ENCODE peak calls at places on chromosomes 3 and 15, in six cellular contexts. V is brain microvascular endothelial cell; Z is Panc1; D is CD8-positive, alpha-beta T cell; N is fibroblast of lung; M is upper lobe of right lung. U is an unnamed sample.

GRCh38 chr3:123284399-123285010 is 82.8 kb downstream of the SEC22A start:
- DNase-seq in M (no peak), V (no peak), D (no peak), Z (no peak), N (no peak), U (no peak)

GRCh38 chr3:158103131-158103955 is 2.9 kb downstream of the SHOX2 start:
- DNase-seq in D (no peak), V (no peak), Z (no peak), M (peak; percentile 61), N (no peak), U (peak; percentile 73)

GRCh38 chr15:72796515-72797337 is 13.2 kb upstream of the ADPGK start:
- DNase-seq in V (no peak), N (peak; percentile 25), Z (no peak), M (peak; percentile 82), D (peak; percentile 30), U (no peak)

GRCh38 chr3:88369337-88369736 is 219.6 kb downstream of the C3orf38 start:
- DNase-seq in N (no peak), M (no peak), Z (no peak), D (no peak), V (no peak), U (no peak)

GRCh38 chr15:23642413-23643044 is 5.1 kb downstream of the MAGEL2 start:
- DNase-seq in N (peak; percentile 41), V (peak; percentile 10), Z (peak; percentile 18), M (peak; percentile 71), D (peak; percentile 7), U (no peak)

GRCh38 chr15:48096355-48096786 is 24.4 kb upstream of the SLC24A5 start:
- DNase-seq in M (no peak), N (peak; percentile 6), V (no peak), Z (no peak), D (no peak), U (no peak)

GRCh38 chr3:188049890-188050530 is 103.9 kb upstream of the LPP start:
- DNase-seq in V (no peak), N (no peak), Z (no peak), D (peak; percentile 21), M (no peak), U (no peak)

GRCh38 chr3:152328841-152329240 is 60.1 kb downstream of the MBNL1 start:
- DNase-seq in M (no peak), D (no peak), Z (peak; percentile 71), V (peak; percentile 45), N (peak; percentile 90), U (no peak)

GRCh38 chr3:191412764-191413163 is 48.2 kb upstream of the PYDC2 start:
- DNase-seq in D (no peak), M (no peak), Z (no peak), V (peak; percentile 91), N (peak; percentile 92), U (no peak)

GRCh38 chr3:99875925-99876781 is 58.5 kb downstream of the CMSS1 start:
- DNase-seq in Z (no peak), D (peak; percentile 52), V (peak; percentile 75), M (peak; percentile 91), N (peak; percentile 79), U (peak; percentile 89)

GRCh38 chr3:142586803-142587406 is 8.4 kb upstream of the ATR start:
- DNase-seq in D (no peak), N (peak; percentile 72), V (peak; percentile 71), M (no peak), Z (peak; percentile 87), U (no peak)

GRCh38 chr15:74642328-74642723 is 26.7 kb downstream of the CLK3 start:
- DNase-seq in V (no peak), N (no peak), D (no peak), M (no peak), Z (no peak), U (no peak)

GRCh38 chr3:24773798-24774197 is 279.1 kb upstream of the THRB start:
- DNase-seq in Z (peak; percentile 24), V (peak; percentile 52), D (no peak), M (peak; percentile 69), N (peak; percentile 55), U (no peak)

GRCh38 chr3:13345284-13345683 is 74.8 kb downstream of the NUP210 start:
- DNase-seq in D (no peak), N (no peak), V (no peak), Z (no peak), M (no peak), U (no peak)

GRCh38 chr3:31903686-31904431 is 77.2 kb downstream of the OSBPL10 start:
- DNase-seq in N (no peak), Z (no peak), M (no peak), D (no peak), V (no peak), U (no peak)

GRCh38 chr15:77538011-77538410 is 94.7 kb downstream of the LINGO1 start:
- DNase-seq in N (no peak), V (no peak), D (no peak), Z (no peak), M (peak; percentile 56), U (no peak)

GRCh38 chr3:47961815-47962606 is 54.2 kb downstream of the MAP4 start:
- DNase-seq in M (no peak), N (peak; percentile 20), Z (no peak), D (peak; percentile 17), V (no peak), U (no peak)

GRCh38 chr15:44102675-44103254 is 92.3 kb downstream of the FRMD5 start:
- DNase-seq in M (no peak), Z (peak; percentile 97), N (peak; percentile 100), V (peak; percentile 99), D (no peak), U (no peak)

GRCh38 chr3:73848173-73848751 is 223.5 kb upstream of the PDZRN3 start:
- DNase-seq in V (peak; percentile 16), Z (no peak), D (no peak), N (peak; percentile 40), M (no peak), U (no peak)

GRCh38 chr15:68639926-68640600 is 61.3 kb downstream of the CORO2B start:
- DNase-seq in V (no peak), M (peak; percentile 58), D (no peak), N (peak; percentile 41), Z (no peak), U (no peak)

GRCh38 chr15:51625236-51625635 is 2.7 kb upstream of the DMXL2 start:
- DNase-seq in Z (no peak), D (no peak), N (no peak), V (no peak), M (no peak), U (no peak)

GRCh38 chr3:186108106-186108940 is 566 bp downstream of the ETV5 start:
- DNase-seq in M (peak; percentile 78), V (peak; percentile 61), Z (no peak), N (peak; percentile 71), D (peak; percentile 8), U (peak; percentile 82)

GRCh38 chr15:36401586-36401966 is 177.8 kb upstream of the CDIN1 start:
- DNase-seq in M (no peak), V (no peak), N (no peak), Z (no peak), D (no peak), U (no peak)

GRCh38 chr3:117736851-117737250 is 1027.3 kb downstream of the TUSC7 start:
- DNase-seq in M (no peak), V (no peak), Z (no peak), D (no peak), N (peak; percentile 27), U (no peak)

GRCh38 chr15:63473999-63474809 is 30.2 kb upstream of the USP3 start:
- DNase-seq in V (peak; percentile 86), D (no peak), N (peak; percentile 81), Z (no peak), M (no peak), U (no peak)

GRCh38 chr3:58612825-58613224 is 35.6 kb upstream of the FAM107A start:
- DNase-seq in M (no peak), D (no peak), N (no peak), V (no peak), Z (no peak), U (no peak)

GRCh38 chr3:115989927-115990326 is 366.6 kb downstream of the GAP43 start:
- DNase-seq in N (peak; percentile 94), M (no peak), D (no peak), V (peak; percentile 55), Z (no peak), U (no peak)

GRCh38 chr3:196617256-196617655 is 22.2 kb upstream of the NRROS start:
- DNase-seq in M (no peak), Z (no peak), N (no peak), D (no peak), V (no peak), U (no peak)

GRCh38 chr15:99158626-99159412 is 53.9 kb downstream of the SYNM start:
- DNase-seq in M (no peak), D (no peak), V (no peak), N (no peak), Z (no peak), U (peak; percentile 53)

GRCh38 chr3:75176886-75177285 is 487.2 kb upstream of the FRG2C start:
- DNase-seq in M (no peak), V (peak; percentile 7), Z (no peak), N (no peak), D (no peak), U (no peak)

GRCh38 chr3:147816770-147817169 is 407.6 kb downstream of the ZIC1 start:
- DNase-seq in N (no peak), Z (no peak), V (peak; percentile 1), M (no peak), D (no peak), U (no peak)

DNA sequence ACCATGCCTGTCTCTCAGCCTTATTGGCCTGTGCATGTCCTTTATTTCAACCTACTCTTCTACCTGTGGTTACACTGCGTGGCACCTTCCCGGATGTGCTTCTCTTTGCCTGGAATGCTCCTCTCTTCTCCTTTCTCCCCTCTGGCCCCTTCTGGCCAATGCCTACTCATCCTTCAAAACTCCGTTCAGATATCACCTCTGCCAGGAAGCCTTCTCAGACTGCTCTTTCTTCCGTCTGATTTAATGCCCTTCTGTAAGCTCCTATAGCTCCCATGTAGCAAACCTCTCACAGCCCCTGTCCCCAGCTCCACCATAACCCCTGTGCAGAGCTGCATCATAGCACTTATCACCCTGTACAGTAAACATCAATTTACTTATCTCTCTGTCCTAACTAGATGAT is 13.2 kb downstream of the KLHL6 start:
- DNase-seq in M (no peak), Z (no peak), V (no peak), N (no peak), D (no peak), U (no peak)
- H3K4me3 ChIP-seq in M (no peak overlapping the region), Z (no peak overlapping the region), V (no peak overlapping the region), N (no peak overlapping the region), D (no peak overlapping the region), U (no peak overlapping the region)

GRCh38 chr15:41660235-41661077 is at the start of gene MGA:
- DNase-seq in N (peak; percentile 93), D (peak; percentile 89), M (peak; percentile 95), V (peak; percentile 86), Z (no peak), U (peak; percentile 94)
- TF ChIP-seq CTCF in N (no peak), D (no peak), M (no peak), V (peak; percentile 24), Z (no peak), U (no peak)

GRCh38 chr3:195183071-195183776 is 87.7 kb downstream of the XXYLT1 start:
- DNase-seq in D (no peak), M (no peak), Z (no peak), N (peak; percentile 43), V (no peak), U (no peak)
- H3K27ac ChIP-seq in D (no peak overlapping the region), M (no peak overlapping the region), Z (no peak overlapping the region), N (no peak overlapping the region), V (no peak overlapping the region), U (no peak overlapping the region)

GRCh38 chr3:129218742-129219141 is 30.7 kb upstream of the COPG1 start:
- DNase-seq in M (no peak), D (no peak), V (no peak), N (no peak), Z (no peak), U (no peak)
- H3K4me3 ChIP-seq in M (no peak overlapping the region), D (no peak overlapping the region), V (no peak overlapping the region), N (no peak overlapping the region), Z (no peak overlapping the region), U (no peak overlapping the region)